ENCODE peak calls at places on chromosomes 16 and 17, in seven cellular contexts. One of them, this sample, is unnamed.

GRCh38 chr17:45284176-45285140 is 22.6 kb upstream of the SPATA32 start:
- DNase-seq in IMR-90: no peak
- DNase-seq in trophoblast cell: no peak
- DNase-seq in mesendoderm: peak
- DNase-seq in H9: peak
- DNase-seq in H1: peak
- DNase-seq in mesenchymal stem cell: no peak
- DNase-seq in this sample: no peak

GRCh38 chr17:12024332-12024731 is 3.7 kb downstream of the MAP2K4 start:
- DNase-seq in mesendoderm: no peak
- DNase-seq in trophoblast cell: no peak
- DNase-seq in H1: no peak
- DNase-seq in mesenchymal stem cell: peak
- DNase-seq in IMR-90: peak
- DNase-seq in H9: no peak
- DNase-seq in this sample: no peak

GRCh38 chr17:38728290-38728831 is 1.8 kb upstream of the CISD3 start:
- DNase-seq in mesenchymal stem cell: no peak
- DNase-seq in H1: no peak
- DNase-seq in IMR-90: no peak
- DNase-seq in H9: no peak
- DNase-seq in trophoblast cell: no peak
- DNase-seq in mesendoderm: no peak
- DNase-seq in this sample: no peak

GRCh38 chr17:37259030-37259735 is 116.6 kb upstream of the C17orf78 start:
- DNase-seq in IMR-90: peak
- DNase-seq in mesendoderm: no peak
- DNase-seq in trophoblast cell: peak
- DNase-seq in H9: no peak
- DNase-seq in mesenchymal stem cell: peak
- DNase-seq in H1: no peak
- DNase-seq in this sample: no peak

GRCh38 chr16:88005148-88005547 is 53.9 kb downstream of the BANP start:
- DNase-seq in mesendoderm: peak
- DNase-seq in IMR-90: no peak
- DNase-seq in H1: peak
- DNase-seq in mesenchymal stem cell: no peak
- DNase-seq in trophoblast cell: no peak
- DNase-seq in H9: peak
- DNase-seq in this sample: no peak

GRCh38 chr17:17505610-17506171 is 9.5 kb upstream of the RASD1 start:
- DNase-seq in mesendoderm: no peak
- DNase-seq in IMR-90: no peak
- DNase-seq in trophoblast cell: no peak
- DNase-seq in H9: no peak
- DNase-seq in mesenchymal stem cell: no peak
- DNase-seq in H1: no peak
- DNase-seq in this sample: no peak

GRCh38 chr17:59372138-59372751 is 40.8 kb downstream of the YPEL2 start:
- DNase-seq in H1: no peak
- DNase-seq in mesenchymal stem cell: peak
- DNase-seq in trophoblast cell: peak
- DNase-seq in mesendoderm: no peak
- DNase-seq in IMR-90: peak
- DNase-seq in H9: no peak
- DNase-seq in this sample: no peak

GRCh38 chr17:3792481-3792880 is 8.5 kb downstream of the ITGAE start:
- DNase-seq in mesenchymal stem cell: no peak
- DNase-seq in IMR-90: no peak
- DNase-seq in trophoblast cell: no peak
- DNase-seq in H9: no peak
- DNase-seq in H1: no peak
- DNase-seq in mesendoderm: no peak
- DNase-seq in this sample: no peak

GRCh38 chr17:52148969-52149351 is 9.6 kb downstream of the CA10 start:
- DNase-seq in H1: no peak
- DNase-seq in trophoblast cell: no peak
- DNase-seq in IMR-90: no peak
- DNase-seq in H9: no peak
- DNase-seq in mesendoderm: no peak
- DNase-seq in mesenchymal stem cell: peak
- DNase-seq in this sample: no peak

GRCh38 chr17:74729866-74730265 is 7.2 kb upstream of the RAB37 start:
- DNase-seq in mesendoderm: no peak
- DNase-seq in IMR-90: no peak
- DNase-seq in H9: no peak
- DNase-seq in H1: no peak
- DNase-seq in mesenchymal stem cell: no peak
- DNase-seq in trophoblast cell: no peak
- DNase-seq in this sample: no peak

GRCh38 chr17:42240201-42240600 is 36.0 kb downstream of the STAT5B start:
- DNase-seq in mesenchymal stem cell: no peak
- DNase-seq in mesendoderm: no peak
- DNase-seq in IMR-90: no peak
- DNase-seq in H1: no peak
- DNase-seq in trophoblast cell: peak
- DNase-seq in H9: no peak
- DNase-seq in this sample: no peak
- H3K4ac ChIP-seq in mesenchymal stem cell: no peak
- H3K4ac ChIP-seq in mesendoderm: no peak
- H3K4ac ChIP-seq in IMR-90: no peak
- H3K4ac ChIP-seq in H1: no peak
- H3K4ac ChIP-seq in trophoblast cell: no peak
- H3K4ac ChIP-seq in H9: no peak
- H3K4ac ChIP-seq in this sample: no peak

GRCh38 chr16:12289175-12290063 is 312.9 kb downstream of the SNX29 start:
- DNase-seq in mesenchymal stem cell: no peak
- DNase-seq in IMR-90: no peak
- DNase-seq in H1: no peak
- DNase-seq in H9: no peak
- DNase-seq in trophoblast cell: peak
- DNase-seq in mesendoderm: no peak
- DNase-seq in this sample: no peak

GRCh38 chr16:12288537-12289174 is 312.1 kb downstream of the SNX29 start:
- DNase-seq in H9: no peak
- DNase-seq in IMR-90: no peak
- DNase-seq in H1: no peak
- DNase-seq in mesenchymal stem cell: no peak
- DNase-seq in mesendoderm: no peak
- DNase-seq in trophoblast cell: peak
- DNase-seq in this sample: no peak

GRCh38 chr16:12287796-12288536 is 311.4 kb downstream of the SNX29 start:
- DNase-seq in mesendoderm: no peak
- DNase-seq in IMR-90: no peak
- DNase-seq in H9: no peak
- DNase-seq in H1: no peak
- DNase-seq in mesenchymal stem cell: no peak
- DNase-seq in trophoblast cell: no peak
- DNase-seq in this sample: no peak

GRCh38 chr16:12283596-12283995 is 307.1 kb downstream of the SNX29 start:
- DNase-seq in mesenchymal stem cell: no peak
- DNase-seq in IMR-90: no peak
- DNase-seq in mesendoderm: no peak
- DNase-seq in H1: no peak
- DNase-seq in H9: no peak
- DNase-seq in trophoblast cell: no peak
- DNase-seq in this sample: no peak
- H3K4ac ChIP-seq in mesenchymal stem cell: no peak
- H3K4ac ChIP-seq in IMR-90: no peak
- H3K4ac ChIP-seq in mesendoderm: no peak
- H3K4ac ChIP-seq in H1: no peak
- H3K4ac ChIP-seq in H9: no peak
- H3K4ac ChIP-seq in trophoblast cell: no peak
- H3K4ac ChIP-seq in this sample: no peak

DNA sequence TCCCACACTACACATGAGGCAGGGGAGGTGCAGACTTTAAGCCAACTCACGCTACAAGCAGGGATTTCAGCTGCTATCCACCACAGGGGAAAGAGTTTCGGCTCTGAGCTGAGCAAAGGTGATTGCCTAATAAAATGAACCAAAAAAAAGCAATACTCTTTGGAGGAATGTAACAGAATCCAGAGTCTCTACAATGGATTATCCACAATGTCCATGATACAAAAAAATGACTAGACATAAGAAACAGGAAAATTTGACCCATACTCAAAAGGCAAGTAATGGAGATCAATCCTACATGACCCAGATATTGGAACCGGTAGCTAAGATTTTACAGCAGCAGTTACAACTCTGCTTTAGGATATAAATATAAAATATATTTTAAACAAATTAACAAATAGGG is 19.0 kb upstream of the TMEM204 start:
- DNase-seq in H9: no peak
- DNase-seq in mesendoderm: no peak
- DNase-seq in trophoblast cell: no peak
- DNase-seq in H1: no peak
- DNase-seq in mesenchymal stem cell: no peak
- DNase-seq in IMR-90: no peak
- DNase-seq in this sample: no peak
- H3K4ac ChIP-seq in H9: no peak
- H3K4ac ChIP-seq in mesendoderm: no peak
- H3K4ac ChIP-seq in trophoblast cell: no peak
- H3K4ac ChIP-seq in H1: no peak
- H3K4ac ChIP-seq in mesenchymal stem cell: no peak
- H3K4ac ChIP-seq in IMR-90: no peak
- H3K4ac ChIP-seq in this sample: no peak

DNA sequence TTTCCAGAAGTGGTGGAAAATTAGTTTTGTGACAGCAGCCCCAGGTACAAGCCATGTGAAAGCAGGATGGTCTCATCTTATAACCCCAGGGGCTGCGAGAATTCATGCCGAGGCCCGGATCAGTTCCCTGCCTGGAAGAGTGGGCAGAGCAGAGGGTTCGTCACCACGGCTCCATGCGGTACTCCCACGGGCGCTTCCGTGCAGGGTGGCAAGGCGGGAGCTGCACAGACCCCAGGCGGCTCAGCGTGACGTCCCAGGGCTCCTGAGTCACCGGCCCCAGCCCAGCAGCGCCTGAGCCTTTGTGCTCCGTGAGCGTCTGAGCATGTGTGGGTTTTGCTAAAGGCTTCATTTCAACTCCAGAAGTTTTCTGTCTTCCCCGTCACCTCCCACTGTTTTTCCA is 71.2 kb upstream of the CHMP6 start:
- DNase-seq in trophoblast cell: no peak
- DNase-seq in mesenchymal stem cell: no peak
- DNase-seq in IMR-90: peak
- DNase-seq in H9: no peak
- DNase-seq in H1: no peak
- DNase-seq in mesendoderm: no peak
- DNase-seq in this sample: no peak
- H3K4ac ChIP-seq in trophoblast cell: no peak
- H3K4ac ChIP-seq in mesenchymal stem cell: no peak
- H3K4ac ChIP-seq in IMR-90: no peak
- H3K4ac ChIP-seq in H9: no peak
- H3K4ac ChIP-seq in H1: no peak
- H3K4ac ChIP-seq in mesendoderm: no peak
- H3K4ac ChIP-seq in this sample: no peak

GRCh38 chr17:1713878-1714487 is 3.8 kb upstream of the TLCD2 start:
- DNase-seq in trophoblast cell: no peak
- DNase-seq in mesendoderm: peak
- DNase-seq in H1: peak
- DNase-seq in H9: peak
- DNase-seq in IMR-90: peak
- DNase-seq in mesenchymal stem cell: peak
- DNase-seq in this sample: peak
- H3K4ac ChIP-seq in trophoblast cell: peak
- H3K4ac ChIP-seq in mesendoderm: no peak
- H3K4ac ChIP-seq in H1: peak
- H3K4ac ChIP-seq in H9: no peak
- H3K4ac ChIP-seq in IMR-90: peak
- H3K4ac ChIP-seq in mesenchymal stem cell: peak
- H3K4ac ChIP-seq in this sample: no peak

GRCh38 chr17:40351185-40352043 is 13.1 kb downstream of the GJD3 start:
- DNase-seq in mesendoderm: no peak
- DNase-seq in IMR-90: no peak
- DNase-seq in mesenchymal stem cell: no peak
- DNase-seq in trophoblast cell: no peak
- DNase-seq in H9: no peak
- DNase-seq in H1: no peak
- DNase-seq in this sample: no peak
- H3K4ac ChIP-seq in mesendoderm: no peak
- H3K4ac ChIP-seq in IMR-90: no peak
- H3K4ac ChIP-seq in mesenchymal stem cell: no peak
- H3K4ac ChIP-seq in trophoblast cell: no peak
- H3K4ac ChIP-seq in H9: no peak
- H3K4ac ChIP-seq in H1: no peak
- H3K4ac ChIP-seq in this sample: no peak

DNA sequence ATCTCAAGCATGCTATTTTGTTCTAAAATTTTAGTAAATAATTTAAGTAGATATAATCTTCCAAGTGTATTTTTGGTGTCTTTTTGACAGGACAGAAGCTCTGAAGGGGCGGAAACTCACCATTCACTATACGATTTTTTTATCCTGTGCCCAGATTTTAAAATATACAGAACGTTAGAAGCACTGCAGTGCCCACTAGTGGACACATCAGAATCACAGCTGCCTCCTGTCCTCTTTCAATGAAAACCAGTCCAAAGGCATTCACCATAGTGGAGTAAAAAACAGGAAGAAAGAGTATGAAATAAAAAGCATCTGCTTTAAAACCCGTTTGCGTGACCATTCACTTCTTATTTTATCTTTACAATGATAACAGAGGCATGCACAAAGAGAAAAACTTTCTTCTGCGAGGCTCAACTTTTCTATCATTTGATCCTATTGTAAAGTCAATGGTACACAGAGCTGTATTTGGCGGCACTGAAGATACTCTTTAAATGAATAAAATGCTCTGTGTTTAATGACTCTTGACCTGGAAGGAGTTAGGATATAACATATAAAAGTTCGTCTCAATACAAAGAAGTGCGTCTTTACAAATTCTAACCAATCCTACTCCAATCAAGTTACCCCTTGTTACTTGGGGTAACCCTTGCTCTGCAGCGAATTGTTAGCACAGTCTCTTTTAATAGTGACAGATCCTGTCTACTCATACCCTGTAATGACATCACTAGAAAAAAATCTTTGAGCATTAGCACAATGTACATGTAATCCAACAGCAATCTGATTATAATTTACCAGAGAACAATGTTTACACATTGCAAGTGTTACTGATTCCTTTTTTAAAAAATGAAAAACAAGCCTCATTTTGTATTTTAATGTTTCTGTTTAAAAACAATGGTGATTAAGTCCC is 339.8 kb upstream of the PSMD7 start:
- DNase-seq in H9: peak
- DNase-seq in trophoblast cell: peak
- DNase-seq in mesenchymal stem cell: peak
- DNase-seq in IMR-90: peak
- DNase-seq in mesendoderm: peak
- DNase-seq in H1: peak
- DNase-seq in this sample: peak
- H3K4ac ChIP-seq in H9: no peak
- H3K4ac ChIP-seq in trophoblast cell: no peak
- H3K4ac ChIP-seq in mesenchymal stem cell: no peak
- H3K4ac ChIP-seq in IMR-90: no peak
- H3K4ac ChIP-seq in mesendoderm: no peak
- H3K4ac ChIP-seq in H1: no peak
- H3K4ac ChIP-seq in this sample: no peak

DNA sequence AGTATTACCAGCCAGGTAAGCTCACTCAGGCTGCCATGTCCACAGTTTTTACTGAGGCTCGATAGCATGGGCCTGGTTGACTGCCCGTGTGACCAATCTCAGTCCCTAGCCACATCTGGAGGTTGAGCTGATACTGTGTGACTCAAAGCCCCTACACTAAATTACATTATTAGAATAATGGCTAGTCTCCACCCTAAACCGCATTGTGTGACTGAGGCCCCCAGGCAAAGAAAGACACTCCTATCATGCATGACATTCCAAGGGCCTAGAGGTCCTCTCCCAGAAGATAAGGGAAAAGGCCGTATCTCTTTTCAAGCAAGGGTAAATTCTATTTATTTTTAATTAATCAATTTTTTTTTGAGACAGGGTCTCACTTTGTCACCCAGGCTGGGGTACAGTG is 505.3 kb downstream of the HAPSTR1 start:
- DNase-seq in trophoblast cell: peak
- DNase-seq in H1: no peak
- DNase-seq in mesendoderm: peak
- DNase-seq in IMR-90: no peak
- DNase-seq in mesenchymal stem cell: no peak
- DNase-seq in H9: no peak
- DNase-seq in this sample: no peak
- H3K4ac ChIP-seq in trophoblast cell: no peak
- H3K4ac ChIP-seq in H1: no peak
- H3K4ac ChIP-seq in mesendoderm: no peak
- H3K4ac ChIP-seq in IMR-90: no peak
- H3K4ac ChIP-seq in mesenchymal stem cell: no peak
- H3K4ac ChIP-seq in H9: no peak
- H3K4ac ChIP-seq in this sample: no peak

This sample was measured in neuronal stem cell.